ENCODE peak calls at places on chromosomes 12 and 14, in five cellular contexts. H is HCT116, Y is endothelial cell of umbilical vein, P is hepatocyte, G is K562. B is an unnamed sample. For H3K4me1 and H4K20me1, the result is how much of the 10 kb centered on the place peaks cover.

GRCh38 chr14:102827716-102828115 is 50.5 kb downstream of the TRAF3 start:
- DNase-seq in H (no peak), Y (no peak), P (no peak), G (no peak), B (peak)

GRCh38 chr12:12983420-12984035 is 16.5 kb downstream of the HEBP1 start:
- DNase-seq in H (peak), Y (peak), P (peak), G (peak), B (no peak)

GRCh38 chr12:42574879-42575278 is 14.7 kb downstream of the PRICKLE1 start:
- DNase-seq in H (no peak), Y (peak), P (no peak), G (no peak), B (no peak)

GRCh38 chr14:96538663-96539317 is 36.6 kb downstream of the PAPOLA start:
- DNase-seq in H (no peak), Y (no peak), P (no peak), G (no peak), B (no peak)

GRCh38 chr14:52711666-52712065 is 4.7 kb downstream of the PSMC6 start:
- DNase-seq in H (no peak), Y (no peak), P (no peak), G (no peak), B (no peak)

GRCh38 chr12:94980577-94980976 is 22.9 kb downstream of the NDUFA12 start:
- DNase-seq in H (no peak), Y (peak), P (peak), G (no peak), B (no peak)

GRCh38 chr14:104883681-104884361 is 18.8 kb downstream of the CEP170B start:
- DNase-seq in H (no peak), Y (no peak), P (no peak), G (no peak), B (peak)

GRCh38 chr12:100164153-100164704 is 21.6 kb upstream of the BLTP3B start:
- DNase-seq in H (no peak), Y (no peak), P (no peak), G (no peak), B (no peak)

GRCh38 chr12:32025906-32026305 is 66.7 kb downstream of the RESF1 start:
- DNase-seq in H (no peak), Y (no peak), P (no peak), G (no peak), B (no peak)

GRCh38 chr14:104138891-104139459 is 588 bp downstream of the KIF26A start:
- DNase-seq in H (no peak), Y (no peak), P (no peak), G (no peak), B (peak)

GRCh38 chr14:68627868-68628604 is 164.8 kb downstream of the ZFP36L1 start:
- DNase-seq in H (peak), Y (no peak), P (peak), G (no peak), B (peak)

GRCh38 chr14:30153662-30154061 is 226.0 kb upstream of the PRKD1 start:
- DNase-seq in H (no peak), Y (no peak), P (no peak), G (no peak), B (no peak)

GRCh38 chr12:88854260-88854659 is 274.0 kb upstream of the KITLG start:
- DNase-seq in H (peak), Y (no peak), P (peak), G (no peak), B (peak)

GRCh38 chr12:1201030-1201429 is 210.0 kb downstream of the ERC1 start:
- DNase-seq in H (no peak), Y (no peak), P (no peak), G (no peak), B (no peak)
- H3K4me1 ChIP-seq in H (under half), Y (under half), P (under half), G (under half), B (under half)

GRCh38 chr12:11959117-11959823 is 111.5 kb upstream of the BCL2L14 start:
- DNase-seq in H (no peak), Y (peak), P (peak), G (no peak), B (peak)
- H3K27ac ChIP-seq in H (no peak), Y (peak), P (peak), G (no peak), B (peak)

GRCh38 chr14:59252772-59253500 is 64.5 kb downstream of the DAAM1 start:
- DNase-seq in H (no peak), Y (no peak), P (no peak), G (no peak), B (no peak)
- H4K20me1 ChIP-seq in H (under half), Y (under half), P (under half), G (under half), B (under half)

GRCh38 chr12:47824198-47824597 is 4.5 kb upstream of the HDAC7 start:
- DNase-seq in H (no peak), Y (no peak), P (no peak), G (no peak), B (no peak)

GRCh38 chr12:47824629-47825028 is 4.9 kb upstream of the HDAC7 start:
- DNase-seq in H (no peak), Y (no peak), P (no peak), G (no peak), B (no peak)

GRCh38 chr12:47823422-47824086 is 3.9 kb upstream of the HDAC7 start:
- DNase-seq in H (no peak), Y (no peak), P (no peak), G (no peak), B (peak)

GRCh38 chr12:47822863-47823262 is 3.2 kb upstream of the HDAC7 start:
- DNase-seq in H (no peak), Y (no peak), P (no peak), G (no peak), B (peak)

DNA sequence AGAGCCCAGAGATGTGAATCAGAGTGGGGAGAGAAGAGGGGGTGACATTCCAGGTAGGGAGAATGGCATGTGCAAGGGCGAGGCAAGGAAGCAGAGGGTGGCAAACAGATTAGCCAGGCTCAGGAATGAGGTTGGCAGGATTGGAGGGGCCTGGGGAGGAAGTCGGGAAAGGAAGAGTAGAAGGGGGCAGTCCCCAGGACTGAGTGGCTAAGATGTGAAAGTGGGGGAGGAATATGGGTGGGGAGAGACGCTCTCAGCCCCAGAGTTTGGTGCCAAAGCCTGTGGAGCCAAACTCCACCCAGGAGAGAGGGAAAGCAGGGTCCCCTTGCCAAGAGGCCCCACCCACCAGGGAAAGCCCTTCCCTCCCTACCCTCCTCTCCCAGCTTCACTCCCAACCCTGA is 5.5 kb upstream of the HDAC7 start:
- DNase-seq in H (no peak), Y (no peak), P (no peak), G (no peak), B (peak)
- H3K4me1 ChIP-seq in H (half or more), Y (under half), P (under half), G (under half), B (under half)

GRCh38 chr12:22115711-22116110 is 69.7 kb downstream of the CMAS start:
- DNase-seq in H (no peak), Y (no peak), P (no peak), G (no peak), B (no peak)

GRCh38 chr12:22116376-22116775 is 70.4 kb downstream of the CMAS start:
- DNase-seq in H (no peak), Y (no peak), P (no peak), G (no peak), B (no peak)

GRCh38 chr12:22118206-22118605 is 72.2 kb downstream of the CMAS start:
- DNase-seq in H (no peak), Y (no peak), P (no peak), G (no peak), B (no peak)

GRCh38 chr12:22121224-22121623 is 75.2 kb downstream of the CMAS start:
- DNase-seq in H (peak), Y (no peak), P (no peak), G (peak), B (no peak)

GRCh38 chr12:22117551-22117950 is 71.5 kb downstream of the CMAS start:
- DNase-seq in H (no peak), Y (no peak), P (no peak), G (no peak), B (no peak)
- H3K27ac ChIP-seq in H (no peak), Y (no peak), P (no peak), G (no peak), B (no peak)

GRCh38 chr12:69515394-69515793 is 45.2 kb downstream of the FRS2 start:
- DNase-seq in H (no peak), Y (no peak), P (no peak), G (no peak), B (no peak)
- H4K20me1 ChIP-seq in H (under half), Y (under half), P (half or more), G (under half), B (under half)

DNA sequence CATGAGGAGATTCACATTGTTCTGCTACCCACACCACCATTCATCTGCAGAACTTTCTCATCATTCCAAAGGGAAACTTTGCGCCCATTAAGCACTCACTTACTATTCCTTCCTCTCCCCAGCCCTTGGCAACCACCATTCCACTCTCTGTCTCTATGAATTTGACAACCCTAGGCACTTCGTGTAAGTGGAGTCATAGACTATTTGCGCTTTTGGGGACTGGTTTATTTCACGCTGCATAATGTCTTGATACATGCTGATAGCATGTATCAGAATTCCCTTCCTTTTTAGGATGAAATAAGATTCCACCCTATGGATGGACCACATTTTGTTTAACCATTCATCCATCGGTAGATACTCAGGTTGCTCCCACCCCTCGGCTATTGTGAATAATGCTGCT is 4.5 kb upstream of the EML1 start:
- DNase-seq in H (no peak), Y (no peak), P (no peak), G (no peak), B (no peak)
- H3K4me1 ChIP-seq in H (under half), Y (under half), P (under half), G (under half), B (under half)

GRCh38 chr14:64724578-64724930 is 20.3 kb downstream of the PLEKHG3 start:
- DNase-seq in H (no peak), Y (no peak), P (no peak), G (no peak), B (no peak)
- H3K27ac ChIP-seq in H (peak), Y (no peak), P (peak), G (no peak), B (no peak)

B was measured in osteoblast.